ENCODE peak calls at places on chromosomes 11 and 22, in four cellular contexts. W is heart left ventricle, E is mucosa of descending colon, H is HCT116. D is an unnamed sample.

GRCh38 chr11:8913961-8914660 is 3.1 kb downstream of the AKIP1 start:
- DNase-seq in W (peak; percentile 40), E (no peak), H (no peak), D (no peak)

GRCh38 chr22:33271390-33272161 is 213.4 kb upstream of the SYN3 start:
- DNase-seq in W (peak; percentile 75), E (peak; percentile 58), H (no peak), D (peak; percentile 62)

GRCh38 chr22:19667872-19668740 is 46.2 kb upstream of the SEPTIN5 start:
- DNase-seq in W (no peak), E (no peak), H (no peak), D (no peak)

GRCh38 chr22:46584081-46584903 is 35.9 kb upstream of the GRAMD4 start:
- DNase-seq in W (peak; percentile 38), E (peak; percentile 32), H (no peak), D (no peak)

GRCh38 chr22:30538280-30538679 is 8.3 kb downstream of the SEC14L6 start:
- DNase-seq in W (no peak), E (no peak), H (no peak), D (no peak)

GRCh38 chr11:95088946-95089619 is 563 bp upstream of the ENDOD1 start:
- DNase-seq in W (no peak), E (no peak), H (no peak), D (no peak)

GRCh38 chr11:12560861-12561260 is 113.4 kb upstream of the TEAD1 start:
- DNase-seq in W (no peak), E (no peak), H (no peak), D (no peak)

GRCh38 chr11:120494595-120494994 is 17.0 kb upstream of the GRIK4 start:
- DNase-seq in W (no peak), E (no peak), H (no peak), D (no peak)

GRCh38 chr11:64935634-64936081 is at the start of gene GPHA2:
- DNase-seq in W (no peak), E (no peak), H (no peak), D (no peak)

GRCh38 chr22:20174785-20175596 is 24.1 kb upstream of the CCDC188 start:
- DNase-seq in W (no peak), E (no peak), H (no peak), D (no peak)

GRCh38 chr11:107508201-107508857 is 50.7 kb upstream of the CWF19L2 start:
- DNase-seq in W (no peak), E (no peak), H (no peak), D (no peak)

GRCh38 chr11:69702239-69702668 is 1.6 kb downstream of the FGF19 start:
- DNase-seq in W (no peak), E (no peak), H (no peak), D (no peak)

GRCh38 chr11:73274722-73275380 is 2.7 kb downstream of the P2RY6 start:
- DNase-seq in W (peak; percentile 17), E (no peak), H (no peak), D (no peak)

GRCh38 chr11:3412837-3413236 is 33.9 kb upstream of the ZNF195 start:
- DNase-seq in W (no peak), E (no peak), H (no peak), D (no peak)

GRCh38 chr11:47572715-47573255 is 6.0 kb downstream of the KBTBD4 start:
- DNase-seq in W (no peak), E (no peak), H (no peak), D (no peak)

GRCh38 chr11:96278039-96278897 is 64.7 kb downstream of the MAML2 start:
- DNase-seq in W (no peak), E (no peak), H (no peak), D (no peak)

GRCh38 chr11:112748713-112749481 is 212.3 kb upstream of the NCAM1 start:
- DNase-seq in W (peak; percentile 33), E (no peak), H (no peak), D (no peak)

GRCh38 chr11:22633354-22633902 is 7.8 kb upstream of the FANCF start:
- DNase-seq in W (no peak), E (no peak), H (no peak), D (no peak)

GRCh38 chr11:69541001-69541285 is 59.5 kb downstream of the LINC01488 start:
- DNase-seq in W (no peak), E (no peak), H (no peak), D (no peak)

GRCh38 chr11:77138106-77138649 is 10.1 kb downstream of the MYO7A start:
- DNase-seq in W (no peak), E (no peak), H (no peak), D (no peak)

GRCh38 chr11:116836648-116837023 is 786 bp downstream of the APOA1 start:
- DNase-seq in W (no peak), E (no peak), H (no peak), D (no peak)

GRCh38 chr22:23754980-23755636 is 883 bp upstream of the VPREB3 start:
- DNase-seq in W (no peak), E (no peak), H (no peak), D (no peak)
- H3K4me3 ChIP-seq in W (no peak overlapping the region), E (no peak overlapping the region), H (no peak overlapping the region), D (no peak overlapping the region)

GRCh38 chr22:25702046-25702445 is 39.9 kb upstream of the MYO18B start:
- DNase-seq in W (no peak), E (no peak), H (no peak), D (no peak)
- TF ChIP-seq CTCF in W (peak; percentile 38), E (no peak), H (peak; percentile 11), D (no peak)

DNA sequence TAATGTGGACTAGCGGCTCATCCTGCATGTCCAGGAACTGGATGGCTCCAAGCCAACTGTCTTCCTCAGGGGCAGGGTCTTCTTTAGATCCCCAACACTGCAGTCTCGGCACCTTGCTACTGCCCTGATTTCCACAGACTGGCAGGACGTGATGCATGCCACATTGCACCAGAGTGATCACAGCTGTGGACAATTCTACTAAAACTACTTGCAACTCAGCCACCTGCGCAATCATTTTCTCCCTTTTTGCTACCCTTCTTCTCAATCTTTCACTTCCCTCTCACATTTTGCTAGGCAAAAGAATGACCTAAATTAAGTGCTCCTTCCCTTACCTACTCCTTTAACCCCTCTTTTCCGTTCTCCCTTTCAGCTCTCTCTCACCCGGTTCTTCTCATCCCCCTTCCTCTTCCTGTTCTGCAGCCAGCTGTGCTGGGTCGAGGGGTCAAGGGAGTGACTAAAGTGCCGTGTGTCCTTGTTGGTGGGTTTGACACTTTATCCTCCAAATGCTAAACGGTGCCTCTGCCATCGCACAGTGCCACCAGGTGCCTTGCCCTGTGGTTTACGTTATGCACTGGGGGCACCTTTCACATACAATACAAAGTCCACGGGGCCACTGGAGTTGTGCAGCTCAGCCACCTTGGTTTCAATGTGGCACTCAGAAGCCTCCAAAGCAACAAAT is 11.5 kb upstream of the PEX26 start:
- DNase-seq in W (no peak), E (peak; percentile 60), H (no peak), D (no peak)
- H3K4me1 ChIP-seq in W (peaks cover 4% of the 10 kb centered on the region), E (peaks cover 37% of the 10 kb centered on the region), H (peaks cover 6% of the 10 kb centered on the region), D (peaks cover 6% of the 10 kb centered on the region)

GRCh38 chr11:66892926-66893325 is 36.1 kb downstream of the LRFN4 start:
- DNase-seq in W (no peak), E (no peak), H (no peak), D (no peak)
- H3K4me3 ChIP-seq in W (no peak overlapping the region), E (no peak overlapping the region), H (no peak overlapping the region), D (no peak overlapping the region)

DNA sequence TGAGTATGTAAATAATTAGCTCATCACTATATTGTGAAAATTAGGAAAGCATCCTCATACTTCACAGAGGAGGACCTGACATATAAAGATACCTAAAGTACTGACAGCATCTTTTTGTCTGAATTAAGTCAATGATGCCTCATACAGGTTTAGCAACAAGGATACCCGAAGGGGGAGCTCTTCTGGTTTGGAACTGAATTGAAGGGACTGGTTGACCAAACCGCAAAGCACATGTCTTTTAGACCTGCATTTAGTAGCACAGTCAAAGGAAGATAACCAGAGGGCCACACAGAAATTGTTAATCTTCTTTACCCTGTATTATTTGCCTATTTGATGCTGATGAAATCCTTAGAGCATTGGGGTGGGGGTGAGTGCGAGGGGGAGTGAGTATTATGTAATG is 12.9 kb upstream of the WT1 start:
- DNase-seq in W (no peak), E (no peak), H (peak; percentile 43), D (no peak)
- TF ChIP-seq CTCF in W (no peak), E (no peak), H (peak; percentile 56), D (no peak)

DNA sequence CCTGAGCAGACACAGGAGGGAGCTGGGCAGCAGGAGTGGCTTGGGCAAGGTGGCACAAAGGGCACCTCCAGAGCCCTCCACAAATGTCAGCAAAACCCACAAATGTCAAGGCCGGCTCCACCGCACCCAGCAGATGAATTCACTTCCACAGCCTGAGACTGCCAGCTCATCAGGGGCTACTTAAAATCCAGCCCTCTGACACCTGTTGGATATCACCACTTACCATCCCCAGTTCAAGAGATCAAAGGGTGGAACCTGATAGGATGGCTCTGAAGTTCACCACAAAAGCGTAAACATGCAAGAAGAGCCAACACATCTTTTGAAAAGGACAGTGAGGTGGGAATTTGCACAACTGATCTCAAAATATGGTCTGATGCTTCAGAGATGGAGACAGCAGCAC is 168.6 kb upstream of the GRK3 start:
- DNase-seq in W (no peak), E (no peak), H (no peak), D (no peak)
- H3K4me1 ChIP-seq in W (peaks cover 10% of the 10 kb centered on the region), E (peaks cover 28% of the 10 kb centered on the region), H (peaks cover 49% of the 10 kb centered on the region), D (peaks cover 47% of the 10 kb centered on the region)

DNA sequence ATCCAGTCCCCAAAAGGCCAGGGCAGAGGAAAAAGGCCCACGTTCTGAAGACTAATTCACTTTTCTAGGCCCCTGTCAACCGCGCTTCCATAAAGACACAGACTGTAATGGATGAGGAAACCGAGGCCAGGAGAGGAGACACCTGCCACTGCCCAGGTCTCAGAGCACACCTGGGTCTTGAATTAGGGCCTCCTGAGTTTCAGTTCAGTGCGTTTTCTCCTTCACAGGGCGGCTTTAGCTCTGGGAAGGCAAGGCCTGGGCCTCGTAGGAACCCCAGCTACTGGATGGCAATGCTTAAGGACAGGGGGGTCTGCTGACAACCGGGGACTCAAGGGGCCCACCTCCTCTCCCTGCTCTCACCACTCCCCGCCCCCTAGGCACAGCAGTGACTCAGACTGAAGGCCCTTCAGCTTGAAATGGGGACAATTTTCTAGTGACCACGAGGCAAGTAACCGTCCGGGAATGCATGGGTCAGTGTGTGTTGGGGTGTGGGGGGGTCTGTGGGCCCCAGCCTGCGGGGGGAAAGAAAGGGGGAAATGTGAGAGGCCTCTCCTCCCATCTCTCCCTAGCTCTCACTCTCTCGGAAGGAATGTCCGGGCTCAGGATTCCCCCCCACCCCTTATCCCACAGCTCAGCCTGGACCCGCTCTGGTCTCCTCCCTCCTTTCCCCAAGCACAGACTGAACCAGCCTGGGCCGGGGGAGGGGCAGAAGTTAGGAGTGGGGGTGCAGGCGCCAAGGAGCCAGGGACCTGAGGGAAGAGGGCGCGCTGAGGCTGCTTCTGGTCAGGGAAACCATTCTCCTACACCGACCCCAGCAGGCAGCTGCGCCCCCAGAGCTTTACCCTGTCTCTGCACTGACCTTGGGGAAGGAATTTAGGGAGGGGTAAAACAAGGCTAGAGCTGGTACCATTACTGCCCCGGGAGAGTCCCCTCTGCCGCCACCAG is 17.2 kb downstream of the CREB3L1 start:
- DNase-seq in W (no peak), E (no peak), H (no peak), D (no peak)
- H3K4me3 ChIP-seq in W (peak overlapping the region; percentile 57), E (no peak overlapping the region), H (no peak overlapping the region), D (peak overlapping the region; percentile 75)

GRCh38 chr11:11157201-11157600 is 195.8 kb downstream of the CSNK2A3 start:
- DNase-seq in W (no peak), E (no peak), H (peak; percentile 21), D (no peak)
- TF ChIP-seq CTCF in W (peak; percentile 25), E (no peak), H (peak; percentile 73), D (no peak)

DNA sequence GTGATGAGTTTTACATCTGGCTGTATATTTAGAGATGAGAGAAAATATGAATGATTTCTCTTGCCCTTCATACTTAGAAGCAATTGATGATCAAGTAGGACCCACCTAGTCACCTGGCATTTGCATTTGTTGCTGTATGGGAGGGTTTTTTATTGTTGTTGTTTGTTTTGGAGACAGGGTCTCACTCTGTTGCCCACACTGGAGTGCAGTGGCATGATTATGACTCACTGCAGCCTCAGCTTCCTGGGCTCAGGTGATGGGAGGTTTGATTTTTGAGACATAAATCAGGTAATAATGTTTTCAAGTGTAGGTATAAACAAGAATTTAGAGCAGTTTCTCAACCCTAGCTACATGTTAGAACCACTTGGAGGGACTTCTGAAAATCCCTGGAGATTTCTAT is 62.9 kb downstream of the TNRC6B start:
- DNase-seq in W (no peak), E (no peak), H (no peak), D (no peak)
- H3K4me1 ChIP-seq in W (peaks cover 25% of the 10 kb centered on the region), E (peaks cover 11% of the 10 kb centered on the region), H (peaks cover 46% of the 10 kb centered on the region), D (peaks cover 39% of the 10 kb centered on the region)

D was measured in heart right ventricle.